ENCODE peak calls at places on chromosomes 3 and 15, in five cellular contexts. J is glutamatergic neuron; C is NCI-H446; Y is NCI-H2107; P is activated CD4-positive, alpha-beta T cell treated with anti-CD3 and anti-CD28 coated beads for 36 hours. N is an unnamed sample.

GRCh38 chr3:110478377-110479054 is 593.1 kb upstream of the NECTIN3 start:
- DNase-seq in J (no peak), C (no peak), Y (no peak), P (no peak), N (no peak)

GRCh38 chr3:124620600-124621063 is 109.6 kb upstream of the UMPS start:
- DNase-seq in J (no peak), C (no peak), Y (no peak), P (peak; percentile 40), N (no peak)

GRCh38 chr15:64842099-64842940 is 605 bp downstream of the PLEKHO2 start:
- DNase-seq in J (no peak), C (no peak), Y (no peak), P (peak; percentile 36), N (no peak)

GRCh38 chr15:52427804-52428203 is 100.9 kb downstream of the MYO5A start:
- DNase-seq in J (no peak), C (no peak), Y (no peak), P (peak; percentile 54), N (no peak)

GRCh38 chr15:80275946-80276345 is 23.9 kb upstream of the CTXND1 start:
- DNase-seq in J (no peak), C (peak; percentile 29), Y (no peak), P (no peak), N (no peak)

GRCh38 chr3:168620854-168621253 is 525.1 kb upstream of the GOLIM4 start:
- DNase-seq in J (peak; percentile 73), C (peak; percentile 37), Y (peak; percentile 27), P (no peak), N (peak; percentile 21)

GRCh38 chr3:138862924-138863775 is 28.4 kb upstream of the PIK3CB start:
- DNase-seq in J (no peak), C (no peak), Y (peak; percentile 66), P (peak; percentile 30), N (peak; percentile 53)

GRCh38 chr3:167626490-167626889 is 27.3 kb downstream of the WDR49 start:
- DNase-seq in J (no peak), C (no peak), Y (no peak), P (no peak), N (no peak)

GRCh38 chr15:100340721-100341661 is 784 bp downstream of the ADAMTS17 start:
- DNase-seq in J (peak; percentile 37), C (no peak), Y (no peak), P (peak; percentile 44), N (no peak)

GRCh38 chr15:75723847-75724660 is 11.4 kb upstream of the CSPG4 start:
- DNase-seq in J (peak; percentile 58), C (no peak), Y (peak; percentile 18), P (peak; percentile 73), N (no peak)

GRCh38 chr3:171967932-171968678 is 71.3 kb upstream of the FNDC3B start:
- DNase-seq in J (no peak), C (no peak), Y (no peak), P (no peak), N (no peak)

GRCh38 chr3:176469694-176470205 is 727.5 kb downstream of the TBL1XR1 start:
- DNase-seq in J (no peak), C (no peak), Y (no peak), P (no peak), N (no peak)

GRCh38 chr3:175433026-175433668 is 574.0 kb downstream of the NAALADL2 start:
- DNase-seq in J (no peak), C (no peak), Y (no peak), P (no peak), N (no peak)

GRCh38 chr3:68972358-68972979 is 40.1 kb upstream of the TAFA4 start:
- DNase-seq in J (peak; percentile 83), C (no peak), Y (peak; percentile 4), P (peak; percentile 66), N (peak; percentile 85)

GRCh38 chr15:58947179-58947578 is 13.7 kb upstream of the SLTM start:
- DNase-seq in J (no peak), C (no peak), Y (no peak), P (no peak), N (no peak)

GRCh38 chr3:12875857-12876451 is 34.6 kb upstream of the RPL32 start:
- DNase-seq in J (peak; percentile 87), C (no peak), Y (no peak), P (peak; percentile 41), N (peak; percentile 87)

GRCh38 chr3:83513677-83514076 is 1445.1 kb upstream of the CADM2 start:
- DNase-seq in J (no peak), C (no peak), Y (no peak), P (no peak), N (no peak)

GRCh38 chr15:59885832-59886231 is 118.3 kb upstream of the FOXB1 start:
- DNase-seq in J (peak; percentile 26), C (peak; percentile 14), Y (peak; percentile 69), P (peak; percentile 8), N (no peak)

GRCh38 chr3:16467368-16467767 is 46.1 kb downstream of the RFTN1 start:
- DNase-seq in J (no peak), C (no peak), Y (no peak), P (peak; percentile 78), N (no peak)

GRCh38 chr3:14407203-14407602 is 4.8 kb downstream of the SLC6A6 start:
- DNase-seq in J (no peak), C (no peak), Y (no peak), P (no peak), N (no peak)

GRCh38 chr3:66405701-66406091 is 95.1 kb downstream of the LRIG1 start:
- DNase-seq in J (no peak), C (peak; percentile 22), Y (no peak), P (no peak), N (no peak)